ENCODE peak calls at places on chromosomes 2 and 18, in five cellular contexts. T, U, A, E and F are unnamed samples.

GRCh38 chr2:168454737-168455691 is 1.1 kb upstream of the CERS6 start:
- DNase-seq in T (no peak), U (no peak), A (no peak), E (no peak), F (no peak)

GRCh38 chr18:58645398-58645797 is 16.5 kb upstream of the ALPK2 start:
- DNase-seq in T (no peak), U (no peak), A (no peak), E (no peak), F (no peak)

GRCh38 chr2:165239230-165239629 is at the start of gene SCN2A:
- DNase-seq in T (peak; percentile 76), U (no peak), A (no peak), E (peak; percentile 37), F (peak; percentile 14)

GRCh38 chr2:232887171-232887850 is 17.2 kb downstream of the SNORC start:
- DNase-seq in T (no peak), U (no peak), A (no peak), E (no peak), F (no peak)

GRCh38 chr2:2742745-2743144 is 411.7 kb upstream of the MYT1L start:
- DNase-seq in T (no peak), U (no peak), A (no peak), E (no peak), F (no peak)

GRCh38 chr2:18346364-18346763 is 214.1 kb downstream of the RDH14 start:
- DNase-seq in T (no peak), U (no peak), A (peak; percentile 22), E (no peak), F (no peak)

GRCh38 chr18:62458868-62459716 is 63.7 kb upstream of the ZCCHC2 start:
- DNase-seq in T (no peak), U (peak; percentile 62), A (no peak), E (no peak), F (no peak)

GRCh38 chr2:235086481-235087184 is 134.8 kb downstream of the SH3BP4 start:
- DNase-seq in T (no peak), U (no peak), A (no peak), E (no peak), F (no peak)

GRCh38 chr2:205716126-205716525 is 33.8 kb downstream of the NRP2 start:
- DNase-seq in T (no peak), U (no peak), A (peak; percentile 40), E (no peak), F (no peak)

GRCh38 chr2:217471329-217471728 is 531.5 kb downstream of the TNS1 start:
- DNase-seq in T (no peak), U (no peak), A (no peak), E (no peak), F (no peak)

GRCh38 chr2:111116016-111116746 is 4.5 kb upstream of the BCL2L11 start:
- DNase-seq in T (no peak), U (no peak), A (no peak), E (no peak), F (no peak)

GRCh38 chr2:131682122-131682944 is 154.6 kb downstream of the CCDC74A start:
- DNase-seq in T (peak; percentile 86), U (peak; percentile 89), A (peak; percentile 80), E (peak; percentile 65), F (peak; percentile 57)
- TF ChIP-seq CTCF in T (peak; percentile 45), U (peak; percentile 5), A (peak; percentile 28), E (no peak), F (no peak)

DNA sequence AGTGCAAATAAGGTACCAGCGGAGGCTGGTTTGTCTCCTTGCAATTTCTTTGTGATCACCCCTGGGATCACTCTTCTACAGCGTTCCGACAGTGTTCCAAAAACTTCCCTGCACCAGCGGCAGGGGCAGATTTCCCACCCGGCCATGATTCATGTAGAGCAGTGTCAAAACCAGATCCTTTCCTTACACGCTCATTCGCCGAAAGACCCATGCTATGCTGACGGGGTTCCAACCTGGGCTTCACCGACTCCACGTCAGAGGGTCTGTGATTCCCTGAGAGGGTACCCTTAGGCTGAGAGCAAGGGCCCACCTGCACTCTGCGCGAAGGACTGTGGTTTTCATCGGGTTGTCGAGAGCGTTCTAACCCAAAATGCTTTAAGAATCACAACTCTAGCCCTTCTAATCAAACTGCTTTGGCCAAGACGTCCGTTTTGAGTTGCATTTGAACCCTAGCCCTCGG is 379 bp upstream of the TTC27 start:
- DNase-seq in T (peak; percentile 46), U (peak; percentile 68), A (peak; percentile 52), E (peak; percentile 47), F (peak; percentile 20)
- TF ChIP-seq CTCF in T (peak; percentile 10), U (no peak), A (peak; percentile 42), E (no peak), F (no peak)

GRCh38 chr2:174611006-174611405 is 13.4 kb upstream of the WIPF1 start:
- DNase-seq in T (no peak), U (no peak), A (no peak), E (no peak), F (no peak)
- TF ChIP-seq CTCF in T (no peak), U (no peak), A (no peak), E (no peak), F (no peak)

GRCh38 chr2:59449264-59449663 is 1104.2 kb downstream of the BCL11A start:
- DNase-seq in T (no peak), U (no peak), A (no peak), E (no peak), F (peak; percentile 6)
- TF ChIP-seq CTCF in T (no peak), U (no peak), A (no peak), E (no peak), F (no peak)

GRCh38 chr18:69853061-69853460 is 94.6 kb downstream of the CD226 start:
- DNase-seq in T (no peak), U (no peak), A (no peak), E (no peak), F (no peak)
- TF ChIP-seq CTCF in T (no peak), U (no peak), A (no peak), E (no peak), F (no peak)

DNA sequence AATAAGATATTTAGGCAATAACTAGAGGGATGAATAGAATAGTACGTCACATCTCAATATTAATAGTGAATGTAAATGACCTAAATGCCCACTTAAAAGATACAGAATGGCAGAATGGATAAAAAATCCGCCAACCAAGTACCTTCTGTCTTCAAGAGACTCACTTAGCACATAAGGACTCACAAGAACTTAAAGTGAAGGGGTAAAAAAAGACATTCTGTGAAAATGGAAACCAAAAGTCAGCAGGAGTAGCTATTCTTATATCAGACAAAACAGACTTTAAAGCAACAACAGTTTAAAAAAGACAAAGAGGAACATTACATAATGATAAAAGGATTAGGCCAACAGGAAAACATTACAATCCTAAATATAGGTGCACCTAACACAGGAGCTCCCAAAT is 56.7 kb upstream of the DSC1 start:
- DNase-seq in T (no peak), U (no peak), A (no peak), E (no peak), F (no peak)
- TF ChIP-seq CTCF in T (no peak), U (no peak), A (no peak), E (no peak), F (no peak)